ENCODE peak calls at places on chromosomes 13 and 19, in four cellular contexts. C is RWPE2, D is body of pancreas, P is K562. F is an unnamed sample.

GRCh38 chr13:46389985-46390384 is 2.9 kb upstream of the RUBCNL start:
- ATAC-seq in C (no peak), P (no peak), D (peak), F (peak)

GRCh38 chr13:98847780-98848179 is 95.3 kb upstream of the SLC15A1 start:
- ATAC-seq in D (no peak), P (peak), C (no peak), F (no peak)

GRCh38 chr13:105603283-105603682 is 932.2 kb downstream of the EFNB2 start:
- ATAC-seq in C (no peak), D (no peak), P (no peak), F (no peak)

GRCh38 chr19:4830768-4831265 is 695 bp downstream of the TICAM1 start:
- ATAC-seq in D (no peak), P (peak), C (peak), F (no peak)

GRCh38 chr19:18057557-18057956 is 29.2 kb downstream of the IL12RB1 start:
- ATAC-seq in D (no peak), P (no peak), C (no peak), F (peak)

GRCh38 chr19:38726761-38727301 is 17.4 kb downstream of the CAPN12 start:
- ATAC-seq in C (no peak), D (no peak), P (no peak), F (no peak)

GRCh38 chr13:31882794-31883193 is 143.5 kb downstream of the RXFP2 start:
- ATAC-seq in C (no peak), D (no peak), P (no peak), F (no peak)

GRCh38 chr19:55642153-55643002 is 1.1 kb upstream of the ZNF581 start:
- ATAC-seq in P (no peak), D (no peak), C (peak), F (peak)

GRCh38 chr13:39897636-39898035 is 242.2 kb downstream of the COG6 start:
- ATAC-seq in P (no peak), C (no peak), D (no peak), F (no peak)

GRCh38 chr13:111584101-111584500 is 263.7 kb downstream of the TEX29 start:
- ATAC-seq in D (no peak), P (peak), C (no peak), F (no peak)

DNA sequence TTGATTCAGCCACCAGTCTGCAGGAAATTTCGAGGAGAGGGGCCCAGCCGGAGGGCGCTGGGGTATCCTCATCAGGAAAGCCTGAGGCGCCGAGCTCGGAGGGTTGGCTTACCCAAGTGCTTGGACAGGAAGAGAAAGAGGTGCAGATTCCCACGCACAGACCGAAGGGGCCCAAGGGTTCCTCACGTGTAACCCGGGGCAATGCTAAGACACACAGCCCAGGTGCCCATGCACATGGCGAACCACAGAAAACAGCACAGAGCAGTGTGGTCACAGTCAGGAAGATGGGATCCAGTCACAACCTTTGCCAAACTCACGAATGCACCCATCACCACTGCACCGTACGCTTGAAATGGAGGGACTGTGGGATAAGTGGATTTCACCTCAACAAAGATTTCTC is 30.9 kb downstream of the GRTP1 start:
- ATAC-seq in C (no peak), D (no peak), P (no peak), F (no peak)
- TF ChIP-seq CTCF in C (no peak), D (no peak), P (no peak), F (no peak)

DNA sequence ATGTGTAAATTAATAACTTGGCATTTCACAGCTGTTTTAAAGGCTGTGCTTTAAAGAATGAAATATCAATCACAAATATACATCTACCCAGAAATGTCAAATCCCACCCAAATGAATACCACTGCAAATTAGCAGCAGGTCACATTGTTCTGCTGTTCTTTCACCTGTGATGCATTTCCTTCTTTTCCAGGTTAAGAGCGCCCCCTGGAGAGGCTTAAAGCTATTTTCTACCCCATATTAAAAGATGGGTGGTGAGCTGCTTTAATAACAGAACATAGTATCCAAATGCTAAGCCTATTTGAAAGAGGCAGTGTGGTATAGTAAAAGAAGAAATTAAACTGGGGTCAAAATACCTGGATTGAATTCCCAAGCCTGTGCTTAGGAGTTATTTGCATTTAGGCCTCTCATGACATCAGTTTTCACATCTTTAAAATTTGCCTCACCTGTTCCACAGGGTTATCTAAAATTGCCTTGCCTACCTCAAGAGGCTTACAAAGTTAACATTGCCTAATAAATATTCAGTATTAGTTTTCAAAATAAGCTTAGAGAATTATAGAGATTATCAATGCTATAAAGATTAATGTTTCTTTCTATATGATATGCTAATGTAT is 396.9 kb upstream of the SLITRK5 start:
- ATAC-seq in C (peak), D (no peak), P (no peak), F (no peak)
- TF ChIP-seq CTCF in C (peak), D (peak), P (no peak), F (no peak)

GRCh38 chr13:23467048-23467931 is 33.8 kb upstream of the SACS start:
- ATAC-seq in P (no peak), D (no peak), C (no peak), F (no peak)
- TF ChIP-seq CTCF in P (no peak), D (no peak), C (peak), F (no peak)

GRCh38 chr19:12141405-12141736 is 1.2 kb upstream of the ZNF20 start:
- ATAC-seq in P (no peak), C (no peak), D (no peak), F (no peak)

GRCh38 chr19:12139885-12140544 is at the start of gene ZNF20:
- ATAC-seq in P (peak), D (peak), C (peak), F (peak)

GRCh38 chr19:12139309-12139708 is 841 bp downstream of the ZNF20 start:
- ATAC-seq in P (no peak), D (no peak), C (no peak), F (no peak)

GRCh38 chr19:12140545-12141404 is 625 bp upstream of the ZNF20 start:
- ATAC-seq in C (peak), D (peak), P (peak), F (peak)

GRCh38 chr19:12137541-12137940 is 2.6 kb downstream of the ZNF20 start:
- ATAC-seq in D (no peak), C (no peak), P (peak), F (no peak)
- TF ChIP-seq CTCF in D (peak), C (no peak), P (peak), F (no peak)

F was measured in gastroesophageal sphincter.